ENCODE peak calls at places on chromosomes 4 and X, in six cellular contexts. One of them, this sample, is unnamed. For H3K36me3, the result is how much of the 10 kb centered on the place peaks cover.

GRCh38 chr4:67087897-67088296 is 457.4 kb downstream of the CENPC start:
- DNase-seq in thyroid gland: no peak
- DNase-seq in psoas muscle: peak
- DNase-seq in heart right ventricle: no peak
- DNase-seq in astrocyte: no peak
- DNase-seq in lower lobe of right lung: no peak
- DNase-seq in this sample: peak

GRCh38 chr4:52729586-52729985 is 21.6 kb downstream of the ERVMER34-1 start:
- DNase-seq in psoas muscle: no peak
- DNase-seq in lower lobe of right lung: no peak
- DNase-seq in thyroid gland: no peak
- DNase-seq in heart right ventricle: no peak
- DNase-seq in astrocyte: no peak
- DNase-seq in this sample: no peak

GRCh38 chr4:160510925-160511324 is 1408.0 kb downstream of the RAPGEF2 start:
- DNase-seq in thyroid gland: no peak
- DNase-seq in lower lobe of right lung: no peak
- DNase-seq in heart right ventricle: no peak
- DNase-seq in psoas muscle: no peak
- DNase-seq in astrocyte: peak
- DNase-seq in this sample: no peak

GRCh38 chr4:156475322-156475721 is 496.3 kb downstream of the PDGFC start:
- DNase-seq in thyroid gland: no peak
- DNase-seq in lower lobe of right lung: no peak
- DNase-seq in astrocyte: peak
- DNase-seq in psoas muscle: no peak
- DNase-seq in heart right ventricle: no peak
- DNase-seq in this sample: no peak

GRCh38 chr4:32147446-32148064 is 1427.4 kb downstream of the PCDH7 start:
- DNase-seq in psoas muscle: no peak
- DNase-seq in astrocyte: no peak
- DNase-seq in lower lobe of right lung: no peak
- DNase-seq in heart right ventricle: no peak
- DNase-seq in thyroid gland: no peak
- DNase-seq in this sample: no peak

GRCh38 chr4:84499065-84499982 is at the start of gene NKX6-1:
- DNase-seq in thyroid gland: peak
- DNase-seq in psoas muscle: peak
- DNase-seq in heart right ventricle: no peak
- DNase-seq in lower lobe of right lung: peak
- DNase-seq in astrocyte: peak
- DNase-seq in this sample: peak

GRCh38 chr4:95388911-95389310 is 159.9 kb downstream of the UNC5C start:
- DNase-seq in psoas muscle: no peak
- DNase-seq in astrocyte: peak
- DNase-seq in thyroid gland: no peak
- DNase-seq in lower lobe of right lung: no peak
- DNase-seq in heart right ventricle: no peak
- DNase-seq in this sample: no peak

GRCh38 chr4:2791518-2792395 is 1.1 kb upstream of the SH3BP2 start:
- DNase-seq in lower lobe of right lung: peak
- DNase-seq in heart right ventricle: peak
- DNase-seq in psoas muscle: peak
- DNase-seq in thyroid gland: no peak
- DNase-seq in astrocyte: no peak
- DNase-seq in this sample: no peak

GRCh38 chrX:101415180-101416130 is 7.4 kb downstream of the HNRNPH2 start:
- DNase-seq in thyroid gland: no peak
- DNase-seq in psoas muscle: no peak
- DNase-seq in heart right ventricle: no peak
- DNase-seq in astrocyte: peak
- DNase-seq in lower lobe of right lung: no peak
- DNase-seq in this sample: peak

GRCh38 chrX:21993265-21993664 is 38.9 kb upstream of the PHEX start:
- DNase-seq in heart right ventricle: peak
- DNase-seq in psoas muscle: no peak
- DNase-seq in lower lobe of right lung: peak
- DNase-seq in thyroid gland: no peak
- DNase-seq in astrocyte: no peak
- DNase-seq in this sample: no peak

DNA sequence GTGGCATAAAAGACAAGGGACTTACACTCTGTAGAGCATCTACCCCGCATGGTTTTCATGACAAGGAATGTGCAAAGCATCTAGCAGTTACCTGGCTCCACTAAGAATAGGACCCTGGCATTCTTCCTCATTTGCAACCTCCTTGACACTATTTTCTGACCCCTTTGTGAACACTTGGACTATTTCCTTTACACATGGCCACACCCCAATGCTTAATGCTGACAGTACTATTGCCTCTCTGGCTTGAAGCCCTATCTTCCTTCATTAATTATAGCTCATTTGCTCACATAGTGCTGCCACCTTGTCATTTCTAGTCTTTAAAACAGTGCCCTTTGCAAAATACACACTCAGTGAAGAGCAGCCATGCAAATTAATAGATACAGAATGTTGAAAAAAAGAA is 226.3 kb upstream of the VCX3A start:
- DNase-seq in heart right ventricle: no peak
- DNase-seq in lower lobe of right lung: no peak
- DNase-seq in astrocyte: no peak
- DNase-seq in psoas muscle: no peak
- DNase-seq in thyroid gland: no peak
- DNase-seq in this sample: no peak
- H3K36me3 ChIP-seq in heart right ventricle: under half
- H3K36me3 ChIP-seq in lower lobe of right lung: under half
- H3K36me3 ChIP-seq in astrocyte: under half
- H3K36me3 ChIP-seq in psoas muscle: under half
- H3K36me3 ChIP-seq in thyroid gland: under half
- H3K36me3 ChIP-seq in this sample: under half

DNA sequence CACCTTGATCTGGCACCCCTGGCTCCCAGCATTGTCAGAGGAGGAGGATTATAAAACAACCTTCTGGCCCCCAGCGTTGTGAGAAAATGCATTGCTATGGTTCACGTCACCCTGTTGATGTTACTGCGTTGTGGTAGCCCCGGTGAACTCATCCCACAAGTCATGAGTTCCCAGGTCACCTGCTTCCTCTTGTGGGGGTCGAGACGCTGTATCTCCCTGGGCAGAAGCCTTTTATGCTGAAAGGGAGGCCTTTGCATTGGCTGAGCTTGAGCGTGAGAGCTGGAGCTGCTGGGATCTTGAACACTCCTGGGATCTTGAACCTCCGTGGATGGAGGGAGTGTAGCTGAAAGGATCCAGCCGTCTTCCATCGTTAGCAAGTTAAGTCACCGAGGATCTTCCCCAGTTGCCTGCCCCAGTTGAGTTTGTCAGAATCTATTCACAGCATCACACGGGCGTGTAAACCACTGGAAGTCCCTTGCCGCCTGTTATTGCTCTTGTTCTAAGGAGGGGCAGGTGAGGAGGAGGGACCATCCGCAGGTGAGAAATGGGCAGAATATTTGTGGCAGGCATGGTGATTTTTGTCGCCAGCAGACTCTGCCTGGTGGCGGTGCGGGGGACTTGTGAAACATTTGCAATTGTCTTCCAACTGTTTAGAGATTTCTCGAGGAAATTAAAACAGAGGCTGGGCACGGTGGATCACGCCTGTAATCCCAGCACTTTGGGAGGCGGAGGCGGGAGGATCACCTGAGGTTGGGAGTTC is 299.9 kb downstream of the ASMT start:
- DNase-seq in thyroid gland: no peak
- DNase-seq in heart right ventricle: no peak
- DNase-seq in astrocyte: no peak
- DNase-seq in lower lobe of right lung: no peak
- DNase-seq in psoas muscle: no peak
- DNase-seq in this sample: no peak
- H3K36me3 ChIP-seq in thyroid gland: under half
- H3K36me3 ChIP-seq in heart right ventricle: under half
- H3K36me3 ChIP-seq in astrocyte: under half
- H3K36me3 ChIP-seq in lower lobe of right lung: under half
- H3K36me3 ChIP-seq in psoas muscle: under half
- H3K36me3 ChIP-seq in this sample: under half

DNA sequence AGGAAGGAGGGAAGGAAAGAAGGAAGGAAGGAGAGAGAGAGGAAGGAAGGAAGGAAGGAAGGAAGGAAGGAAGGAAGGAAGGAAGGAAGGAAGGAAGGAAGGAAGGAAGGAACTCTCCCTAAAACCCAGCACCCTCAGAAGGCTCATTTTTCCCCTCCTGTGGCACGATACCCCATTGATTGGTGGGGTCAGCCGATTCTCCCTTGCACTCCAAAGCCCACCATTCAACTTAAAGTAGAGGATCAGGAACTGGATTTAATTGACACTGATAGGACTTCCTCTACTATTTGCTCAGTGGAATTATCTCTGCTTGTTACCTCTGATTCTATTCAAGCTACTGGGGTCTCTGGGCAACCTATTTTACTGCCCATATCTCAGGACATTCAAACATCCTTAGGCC is 199.2 kb upstream of the MAOA start:
- DNase-seq in heart right ventricle: no peak
- DNase-seq in thyroid gland: no peak
- DNase-seq in astrocyte: no peak
- DNase-seq in lower lobe of right lung: no peak
- DNase-seq in psoas muscle: no peak
- DNase-seq in this sample: no peak
- H3K36me3 ChIP-seq in heart right ventricle: under half
- H3K36me3 ChIP-seq in thyroid gland: under half
- H3K36me3 ChIP-seq in astrocyte: under half
- H3K36me3 ChIP-seq in lower lobe of right lung: under half
- H3K36me3 ChIP-seq in psoas muscle: under half
- H3K36me3 ChIP-seq in this sample: under half

GRCh38 chrX:38974542-38974941 is 173.3 kb downstream of the MID1IP1 start:
- DNase-seq in lower lobe of right lung: no peak
- DNase-seq in heart right ventricle: no peak
- DNase-seq in astrocyte: no peak
- DNase-seq in thyroid gland: no peak
- DNase-seq in psoas muscle: no peak
- DNase-seq in this sample: no peak
- H3K36me3 ChIP-seq in lower lobe of right lung: under half
- H3K36me3 ChIP-seq in heart right ventricle: under half
- H3K36me3 ChIP-seq in astrocyte: under half
- H3K36me3 ChIP-seq in thyroid gland: under half
- H3K36me3 ChIP-seq in psoas muscle: under half
- H3K36me3 ChIP-seq in this sample: under half

GRCh38 chrX:119359618-119360382 is 39.3 kb upstream of the SLC25A43 start:
- DNase-seq in thyroid gland: no peak
- DNase-seq in heart right ventricle: no peak
- DNase-seq in astrocyte: no peak
- DNase-seq in lower lobe of right lung: no peak
- DNase-seq in psoas muscle: no peak
- DNase-seq in this sample: no peak

GRCh38 chrX:119363391-119363790 is 35.7 kb upstream of the SLC25A43 start:
- DNase-seq in heart right ventricle: no peak
- DNase-seq in thyroid gland: peak
- DNase-seq in psoas muscle: no peak
- DNase-seq in lower lobe of right lung: no peak
- DNase-seq in astrocyte: no peak
- DNase-seq in this sample: no peak
- H3K36me3 ChIP-seq in heart right ventricle: under half
- H3K36me3 ChIP-seq in thyroid gland: under half
- H3K36me3 ChIP-seq in psoas muscle: under half
- H3K36me3 ChIP-seq in lower lobe of right lung: under half
- H3K36me3 ChIP-seq in astrocyte: under half
- H3K36me3 ChIP-seq in this sample: under half

This sample was measured in tibial nerve.